ENCODE peak calls at places on chromosome 13, in ten cellular contexts. One of them, this sample, is unnamed.

GRCh38 chr13:43242040-43242439 is 218.7 kb downstream of the DNAJC15 start:
- DNase-seq in left ventricle myocardium superior: no peak
- DNase-seq in cardiac fibroblast: no peak
- DNase-seq in neuronal stem cell: no peak
- DNase-seq in T-helper 17 cell: no peak
- DNase-seq in NCI-H2107: no peak
- DNase-seq in BE2C: no peak
- DNase-seq in NCI-H526 treated with DMSO at 0.1 percent for 48 hours: no peak
- DNase-seq in bronchial epithelial cell: no peak
- DNase-seq in PC-3: no peak
- DNase-seq in this sample: no peak

GRCh38 chr13:39364797-39365468 is 238.1 kb downstream of the LHFPL6 start:
- DNase-seq in left ventricle myocardium superior: no peak
- DNase-seq in cardiac fibroblast: no peak
- DNase-seq in neuronal stem cell: no peak
- DNase-seq in T-helper 17 cell: no peak
- DNase-seq in NCI-H2107: no peak
- DNase-seq in BE2C: no peak
- DNase-seq in NCI-H526 treated with DMSO at 0.1 percent for 48 hours: peak
- DNase-seq in bronchial epithelial cell: peak
- DNase-seq in PC-3: peak
- DNase-seq in this sample: no peak

GRCh38 chr13:110592670-110593069 is 22.7 kb upstream of the NAXD start:
- DNase-seq in left ventricle myocardium superior: no peak
- DNase-seq in cardiac fibroblast: no peak
- DNase-seq in neuronal stem cell: no peak
- DNase-seq in T-helper 17 cell: no peak
- DNase-seq in NCI-H2107: no peak
- DNase-seq in BE2C: no peak
- DNase-seq in NCI-H526 treated with DMSO at 0.1 percent for 48 hours: no peak
- DNase-seq in bronchial epithelial cell: peak
- DNase-seq in PC-3: no peak
- DNase-seq in this sample: no peak

GRCh38 chr13:24734951-24735350 is 29.0 kb upstream of the RNF17 start:
- DNase-seq in left ventricle myocardium superior: no peak
- DNase-seq in cardiac fibroblast: no peak
- DNase-seq in neuronal stem cell: no peak
- DNase-seq in T-helper 17 cell: no peak
- DNase-seq in NCI-H2107: no peak
- DNase-seq in BE2C: no peak
- DNase-seq in NCI-H526 treated with DMSO at 0.1 percent for 48 hours: no peak
- DNase-seq in bronchial epithelial cell: no peak
- DNase-seq in PC-3: no peak
- DNase-seq in this sample: no peak

GRCh38 chr13:45925151-45925550 is 73.6 kb upstream of the SIAH3 start:
- DNase-seq in left ventricle myocardium superior: no peak
- DNase-seq in cardiac fibroblast: peak
- DNase-seq in neuronal stem cell: no peak
- DNase-seq in T-helper 17 cell: no peak
- DNase-seq in NCI-H2107: no peak
- DNase-seq in BE2C: no peak
- DNase-seq in NCI-H526 treated with DMSO at 0.1 percent for 48 hours: no peak
- DNase-seq in bronchial epithelial cell: no peak
- DNase-seq in PC-3: peak
- DNase-seq in this sample: no peak

GRCh38 chr13:92833071-92833470 is 393.5 kb upstream of the GPC6 start:
- DNase-seq in left ventricle myocardium superior: no peak
- DNase-seq in cardiac fibroblast: no peak
- DNase-seq in neuronal stem cell: no peak
- DNase-seq in T-helper 17 cell: no peak
- DNase-seq in NCI-H2107: no peak
- DNase-seq in BE2C: no peak
- DNase-seq in NCI-H526 treated with DMSO at 0.1 percent for 48 hours: no peak
- DNase-seq in bronchial epithelial cell: peak
- DNase-seq in PC-3: peak
- DNase-seq in this sample: no peak

GRCh38 chr13:23384111-23384510 is 49.4 kb downstream of the SACS start:
- DNase-seq in left ventricle myocardium superior: no peak
- DNase-seq in cardiac fibroblast: no peak
- DNase-seq in neuronal stem cell: no peak
- DNase-seq in T-helper 17 cell: no peak
- DNase-seq in NCI-H2107: no peak
- DNase-seq in BE2C: no peak
- DNase-seq in NCI-H526 treated with DMSO at 0.1 percent for 48 hours: no peak
- DNase-seq in bronchial epithelial cell: peak
- DNase-seq in PC-3: peak
- DNase-seq in this sample: no peak

GRCh38 chr13:114073881-114074551 is 58.4 kb downstream of the RASA3 start:
- DNase-seq in left ventricle myocardium superior: no peak
- DNase-seq in cardiac fibroblast: no peak
- DNase-seq in neuronal stem cell: no peak
- DNase-seq in T-helper 17 cell: no peak
- DNase-seq in NCI-H2107: no peak
- DNase-seq in BE2C: no peak
- DNase-seq in NCI-H526 treated with DMSO at 0.1 percent for 48 hours: no peak
- DNase-seq in bronchial epithelial cell: no peak
- DNase-seq in PC-3: no peak
- DNase-seq in this sample: no peak

GRCh38 chr13:107941345-107942029 is 273.8 kb downstream of the LIG4 start:
- DNase-seq in left ventricle myocardium superior: no peak
- DNase-seq in cardiac fibroblast: no peak
- DNase-seq in neuronal stem cell: no peak
- DNase-seq in T-helper 17 cell: no peak
- DNase-seq in NCI-H2107: no peak
- DNase-seq in BE2C: no peak
- DNase-seq in NCI-H526 treated with DMSO at 0.1 percent for 48 hours: no peak
- DNase-seq in bronchial epithelial cell: no peak
- DNase-seq in PC-3: peak
- DNase-seq in this sample: no peak

GRCh38 chr13:80955487-80955886 is 614.6 kb upstream of the SPRY2 start:
- DNase-seq in left ventricle myocardium superior: no peak
- DNase-seq in cardiac fibroblast: peak
- DNase-seq in neuronal stem cell: no peak
- DNase-seq in T-helper 17 cell: no peak
- DNase-seq in NCI-H2107: no peak
- DNase-seq in BE2C: no peak
- DNase-seq in NCI-H526 treated with DMSO at 0.1 percent for 48 hours: no peak
- DNase-seq in bronchial epithelial cell: peak
- DNase-seq in PC-3: peak
- DNase-seq in this sample: no peak

GRCh38 chr13:28741080-28741479 is 22.3 kb upstream of the SLC46A3 start:
- DNase-seq in left ventricle myocardium superior: no peak
- DNase-seq in cardiac fibroblast: no peak
- DNase-seq in neuronal stem cell: no peak
- DNase-seq in T-helper 17 cell: no peak
- DNase-seq in NCI-H2107: no peak
- DNase-seq in BE2C: no peak
- DNase-seq in NCI-H526 treated with DMSO at 0.1 percent for 48 hours: no peak
- DNase-seq in bronchial epithelial cell: no peak
- DNase-seq in PC-3: no peak
- DNase-seq in this sample: no peak

GRCh38 chr13:110580800-110581199 is 19.3 kb upstream of the RAB20 start:
- DNase-seq in left ventricle myocardium superior: no peak
- DNase-seq in cardiac fibroblast: no peak
- DNase-seq in neuronal stem cell: no peak
- DNase-seq in T-helper 17 cell: no peak
- DNase-seq in NCI-H2107: no peak
- DNase-seq in BE2C: no peak
- DNase-seq in NCI-H526 treated with DMSO at 0.1 percent for 48 hours: no peak
- DNase-seq in bronchial epithelial cell: no peak
- DNase-seq in PC-3: no peak
- DNase-seq in this sample: no peak

GRCh38 chr13:80115616-80116015 is 225.3 kb downstream of the SPRY2 start:
- DNase-seq in left ventricle myocardium superior: no peak
- DNase-seq in cardiac fibroblast: no peak
- DNase-seq in neuronal stem cell: no peak
- DNase-seq in T-helper 17 cell: no peak
- DNase-seq in NCI-H2107: no peak
- DNase-seq in BE2C: no peak
- DNase-seq in NCI-H526 treated with DMSO at 0.1 percent for 48 hours: no peak
- DNase-seq in bronchial epithelial cell: no peak
- DNase-seq in PC-3: no peak
- DNase-seq in this sample: no peak

GRCh38 chr13:94999871-95000270 is 287.5 kb upstream of the SOX21 start:
- DNase-seq in left ventricle myocardium superior: no peak
- DNase-seq in cardiac fibroblast: no peak
- DNase-seq in neuronal stem cell: no peak
- DNase-seq in T-helper 17 cell: no peak
- DNase-seq in NCI-H2107: no peak
- DNase-seq in BE2C: no peak
- DNase-seq in NCI-H526 treated with DMSO at 0.1 percent for 48 hours: no peak
- DNase-seq in bronchial epithelial cell: no peak
- DNase-seq in PC-3: peak
- DNase-seq in this sample: no peak

GRCh38 chr13:111245781-111246384 is 74.6 kb upstream of the TEX29 start:
- DNase-seq in left ventricle myocardium superior: no peak
- DNase-seq in cardiac fibroblast: peak
- DNase-seq in neuronal stem cell: no peak
- DNase-seq in T-helper 17 cell: no peak
- DNase-seq in NCI-H2107: no peak
- DNase-seq in BE2C: no peak
- DNase-seq in NCI-H526 treated with DMSO at 0.1 percent for 48 hours: no peak
- DNase-seq in bronchial epithelial cell: peak
- DNase-seq in PC-3: no peak
- DNase-seq in this sample: no peak

GRCh38 chr13:44212633-44213387 is 160.8 kb upstream of the SERP2 start:
- DNase-seq in left ventricle myocardium superior: peak
- DNase-seq in cardiac fibroblast: peak
- DNase-seq in neuronal stem cell: no peak
- DNase-seq in T-helper 17 cell: no peak
- DNase-seq in NCI-H2107: no peak
- DNase-seq in BE2C: no peak
- DNase-seq in NCI-H526 treated with DMSO at 0.1 percent for 48 hours: no peak
- DNase-seq in bronchial epithelial cell: no peak
- DNase-seq in PC-3: no peak
- DNase-seq in this sample: no peak

GRCh38 chr13:32314968-32315254 is 252 bp downstream of the ZAR1L start:
- DNase-seq in left ventricle myocardium superior: no peak
- DNase-seq in cardiac fibroblast: peak
- DNase-seq in neuronal stem cell: peak
- DNase-seq in T-helper 17 cell: peak
- DNase-seq in NCI-H2107: no peak
- DNase-seq in BE2C: peak
- DNase-seq in NCI-H526 treated with DMSO at 0.1 percent for 48 hours: no peak
- DNase-seq in bronchial epithelial cell: peak
- DNase-seq in PC-3: peak
- DNase-seq in this sample: no peak

GRCh38 chr13:59201836-59202235 is 961.9 kb downstream of the DIAPH3 start:
- DNase-seq in left ventricle myocardium superior: no peak
- DNase-seq in cardiac fibroblast: peak
- DNase-seq in neuronal stem cell: no peak
- DNase-seq in T-helper 17 cell: no peak
- DNase-seq in NCI-H2107: no peak
- DNase-seq in BE2C: peak
- DNase-seq in NCI-H526 treated with DMSO at 0.1 percent for 48 hours: no peak
- DNase-seq in bronchial epithelial cell: no peak
- DNase-seq in PC-3: no peak
- DNase-seq in this sample: no peak

GRCh38 chr13:20190481-20191310 is 2.0 kb downstream of the GJB2 start:
- DNase-seq in left ventricle myocardium superior: no peak
- DNase-seq in cardiac fibroblast: peak
- DNase-seq in neuronal stem cell: no peak
- DNase-seq in T-helper 17 cell: no peak
- DNase-seq in NCI-H2107: no peak
- DNase-seq in BE2C: no peak
- DNase-seq in NCI-H526 treated with DMSO at 0.1 percent for 48 hours: no peak
- DNase-seq in bronchial epithelial cell: peak
- DNase-seq in PC-3: peak
- DNase-seq in this sample: no peak

GRCh38 chr13:75383064-75383715 is 98.8 kb downstream of the TBC1D4 start:
- DNase-seq in left ventricle myocardium superior: no peak
- DNase-seq in cardiac fibroblast: no peak
- DNase-seq in neuronal stem cell: no peak
- DNase-seq in T-helper 17 cell: no peak
- DNase-seq in NCI-H2107: no peak
- DNase-seq in BE2C: no peak
- DNase-seq in NCI-H526 treated with DMSO at 0.1 percent for 48 hours: no peak
- DNase-seq in bronchial epithelial cell: no peak
- DNase-seq in PC-3: no peak
- DNase-seq in this sample: no peak

GRCh38 chr13:74675185-74675584 is 541.0 kb upstream of the KLF12 start:
- DNase-seq in left ventricle myocardium superior: no peak
- DNase-seq in cardiac fibroblast: no peak
- DNase-seq in neuronal stem cell: no peak
- DNase-seq in T-helper 17 cell: no peak
- DNase-seq in NCI-H2107: no peak
- DNase-seq in BE2C: no peak
- DNase-seq in NCI-H526 treated with DMSO at 0.1 percent for 48 hours: no peak
- DNase-seq in bronchial epithelial cell: peak
- DNase-seq in PC-3: no peak
- DNase-seq in this sample: no peak

GRCh38 chr13:113351514-113352026 is 12.4 kb downstream of the GRTP1 start:
- DNase-seq in left ventricle myocardium superior: no peak
- DNase-seq in cardiac fibroblast: no peak
- DNase-seq in neuronal stem cell: no peak
- DNase-seq in T-helper 17 cell: no peak
- DNase-seq in NCI-H2107: no peak
- DNase-seq in BE2C: no peak
- DNase-seq in NCI-H526 treated with DMSO at 0.1 percent for 48 hours: no peak
- DNase-seq in bronchial epithelial cell: no peak
- DNase-seq in PC-3: no peak
- DNase-seq in this sample: no peak

GRCh38 chr13:39385621-39386231 is 217.3 kb downstream of the LHFPL6 start:
- DNase-seq in left ventricle myocardium superior: no peak
- DNase-seq in cardiac fibroblast: peak
- DNase-seq in neuronal stem cell: peak
- DNase-seq in T-helper 17 cell: no peak
- DNase-seq in NCI-H2107: peak
- DNase-seq in BE2C: no peak
- DNase-seq in NCI-H526 treated with DMSO at 0.1 percent for 48 hours: no peak
- DNase-seq in bronchial epithelial cell: no peak
- DNase-seq in PC-3: no peak
- DNase-seq in this sample: no peak

GRCh38 chr13:36533806-36534205 is 101.5 kb downstream of the CCNA1 start:
- DNase-seq in left ventricle myocardium superior: no peak
- DNase-seq in cardiac fibroblast: peak
- DNase-seq in neuronal stem cell: no peak
- DNase-seq in T-helper 17 cell: no peak
- DNase-seq in NCI-H2107: no peak
- DNase-seq in BE2C: no peak
- DNase-seq in NCI-H526 treated with DMSO at 0.1 percent for 48 hours: no peak
- DNase-seq in bronchial epithelial cell: peak
- DNase-seq in PC-3: peak
- DNase-seq in this sample: no peak

GRCh38 chr13:86051134-86052103 is 252.2 kb upstream of the SLITRK6 start:
- DNase-seq in left ventricle myocardium superior: no peak
- DNase-seq in cardiac fibroblast: no peak
- DNase-seq in neuronal stem cell: no peak
- DNase-seq in T-helper 17 cell: no peak
- DNase-seq in NCI-H2107: peak
- DNase-seq in BE2C: no peak
- DNase-seq in NCI-H526 treated with DMSO at 0.1 percent for 48 hours: no peak
- DNase-seq in bronchial epithelial cell: peak
- DNase-seq in PC-3: peak
- DNase-seq in this sample: no peak

GRCh38 chr13:24281188-24282008 is 28.0 kb upstream of the C1QTNF9 start:
- DNase-seq in left ventricle myocardium superior: no peak
- DNase-seq in cardiac fibroblast: no peak
- DNase-seq in neuronal stem cell: no peak
- DNase-seq in T-helper 17 cell: no peak
- DNase-seq in NCI-H2107: no peak
- DNase-seq in BE2C: no peak
- DNase-seq in NCI-H526 treated with DMSO at 0.1 percent for 48 hours: no peak
- DNase-seq in bronchial epithelial cell: no peak
- DNase-seq in PC-3: no peak
- DNase-seq in this sample: no peak

GRCh38 chr13:107266657-107267056 is 698.7 kb upstream of the ARGLU1 start:
- DNase-seq in left ventricle myocardium superior: no peak
- DNase-seq in cardiac fibroblast: peak
- DNase-seq in neuronal stem cell: no peak
- DNase-seq in T-helper 17 cell: no peak
- DNase-seq in NCI-H2107: no peak
- DNase-seq in BE2C: no peak
- DNase-seq in NCI-H526 treated with DMSO at 0.1 percent for 48 hours: no peak
- DNase-seq in bronchial epithelial cell: peak
- DNase-seq in PC-3: no peak
- DNase-seq in this sample: no peak

GRCh38 chr13:23510979-23511735 is 59.1 kb upstream of the TNFRSF19 start:
- DNase-seq in left ventricle myocardium superior: no peak
- DNase-seq in cardiac fibroblast: peak
- DNase-seq in neuronal stem cell: no peak
- DNase-seq in T-helper 17 cell: no peak
- DNase-seq in NCI-H2107: no peak
- DNase-seq in BE2C: peak
- DNase-seq in NCI-H526 treated with DMSO at 0.1 percent for 48 hours: peak
- DNase-seq in bronchial epithelial cell: peak
- DNase-seq in PC-3: peak
- DNase-seq in this sample: no peak